ENCODE peak calls at places on chromosomes 1 and 21, in nine cellular contexts. Q, J, R, A, K, H, V, D and C are unnamed samples. For H3K27me3, the result is how much of the 10 kb centered on the place peaks cover.

GRCh38 chr1:6998267-6998666 is 213.0 kb downstream of the CAMTA1 start:
- DNase-seq in Q (peak), J (no peak), R (no peak), A (no peak), K (no peak), H (no peak), V (peak), D (no peak), C (peak)

GRCh38 chr1:244386595-244386994 is 65.1 kb downstream of the ADSS2 start:
- DNase-seq in Q (no peak), J (no peak), R (no peak), A (no peak), K (no peak), H (no peak), V (no peak), D (peak), C (no peak)

GRCh38 chr1:220189750-220190347 is 82.4 kb downstream of the RAB3GAP2 start:
- DNase-seq in Q (no peak), J (no peak), R (peak), A (no peak), K (no peak), H (no peak), V (peak), D (peak), C (no peak)

GRCh38 chr1:71640131-71640530 is 559.3 kb upstream of the ZRANB2 start:
- DNase-seq in Q (no peak), J (peak), R (no peak), A (no peak), K (no peak), H (no peak), V (no peak), D (no peak), C (no peak)

GRCh38 chr1:10834770-10835412 is 38.4 kb upstream of the CASZ1 start:
- DNase-seq in Q (no peak), J (no peak), R (no peak), A (no peak), K (no peak), H (no peak), V (no peak), D (no peak), C (peak)

GRCh38 chr1:116769561-116769977 is 15.3 kb downstream of the CD2 start:
- DNase-seq in Q (no peak), J (no peak), R (peak), A (no peak), K (no peak), H (no peak), V (no peak), D (no peak), C (no peak)

GRCh38 chr1:151060241-151061011 is at the start of gene MLLT11:
- DNase-seq in Q (peak), J (peak), R (peak), A (no peak), K (no peak), H (no peak), V (peak), D (peak), C (peak)

GRCh38 chr21:15408089-15408488 is 321.7 kb upstream of the USP25 start:
- DNase-seq in Q (no peak), J (no peak), R (no peak), A (no peak), K (no peak), H (no peak), V (no peak), D (no peak), C (no peak)

GRCh38 chr1:33286451-33287185 is 30.3 kb downstream of the ZNF362 start:
- DNase-seq in Q (no peak), J (no peak), R (no peak), A (no peak), K (no peak), H (no peak), V (no peak), D (no peak), C (no peak)

GRCh38 chr1:35708179-35708891 is 10.3 kb downstream of the C1orf216 start:
- DNase-seq in Q (no peak), J (no peak), R (peak), A (no peak), K (no peak), H (no peak), V (peak), D (no peak), C (peak)

GRCh38 chr1:209820986-209821385 is 6.8 kb upstream of the UTP25 start:
- DNase-seq in Q (no peak), J (no peak), R (no peak), A (no peak), K (no peak), H (no peak), V (no peak), D (no peak), C (no peak)

GRCh38 chr1:20357796-20358195 is 67.1 kb downstream of the VWA5B1 start:
- DNase-seq in Q (no peak), J (no peak), R (no peak), A (no peak), K (no peak), H (no peak), V (no peak), D (no peak), C (no peak)

GRCh38 chr1:244970236-244970652 is 105.9 kb upstream of the HNRNPU start:
- DNase-seq in Q (peak), J (no peak), R (peak), A (peak), K (peak), H (peak), V (peak), D (peak), C (peak)

GRCh38 chr21:22597660-22598255 is 1599.5 kb downstream of the NCAM2 start:
- DNase-seq in Q (no peak), J (no peak), R (no peak), A (no peak), K (no peak), H (no peak), V (no peak), D (no peak), C (no peak)

GRCh38 chr1:60571811-60572210 is 498.2 kb upstream of the C1orf87 start:
- DNase-seq in Q (no peak), J (no peak), R (no peak), A (no peak), K (no peak), H (no peak), V (no peak), D (no peak), C (no peak)

GRCh38 chr1:190102757-190103326 is 374.8 kb downstream of the BRINP3 start:
- DNase-seq in Q (no peak), J (no peak), R (no peak), A (no peak), K (no peak), H (no peak), V (no peak), D (no peak), C (no peak)

GRCh38 chr1:33824321-33824720 is 39.6 kb upstream of the HMGB4 start:
- DNase-seq in Q (no peak), J (no peak), R (no peak), A (no peak), K (no peak), H (no peak), V (no peak), D (no peak), C (no peak)

GRCh38 chr1:161790587-161791317 is 24.6 kb downstream of the ATF6 start:
- DNase-seq in Q (no peak), J (no peak), R (no peak), A (no peak), K (no peak), H (no peak), V (no peak), D (no peak), C (no peak)

GRCh38 chr1:8717148-8717547 is 100.3 kb downstream of the RERE start:
- DNase-seq in Q (no peak), J (no peak), R (no peak), A (no peak), K (no peak), H (no peak), V (no peak), D (no peak), C (no peak)

GRCh38 chr1:35264861-35265260 is 3.6 kb upstream of the ZMYM4 start:
- DNase-seq in Q (no peak), J (peak), R (peak), A (no peak), K (no peak), H (peak), V (no peak), D (peak), C (no peak)

GRCh38 chr1:101697057-101697456 is 299.7 kb downstream of the OLFM3 start:
- DNase-seq in Q (no peak), J (no peak), R (peak), A (no peak), K (no peak), H (no peak), V (peak), D (no peak), C (no peak)

GRCh38 chr21:17610862-17611261 is 1.8 kb downstream of the BTG3 start:
- DNase-seq in Q (no peak), J (peak), R (peak), A (no peak), K (no peak), H (peak), V (peak), D (peak), C (no peak)

GRCh38 chr1:6234502-6235295 is 1.1 kb downstream of the ICMT start:
- DNase-seq in Q (no peak), J (no peak), R (peak), A (no peak), K (no peak), H (no peak), V (no peak), D (peak), C (no peak)

GRCh38 chr1:179440971-179441370 is 75.2 kb downstream of the AXDND1 start:
- DNase-seq in Q (no peak), J (no peak), R (no peak), A (no peak), K (no peak), H (no peak), V (no peak), D (no peak), C (no peak)

GRCh38 chr1:22803833-22804232 is 93.2 kb downstream of the EPHB2 start:
- DNase-seq in Q (no peak), J (no peak), R (no peak), A (no peak), K (no peak), H (no peak), V (no peak), D (no peak), C (no peak)

GRCh38 chr1:190377294-190377693 is 100.4 kb downstream of the BRINP3 start:
- DNase-seq in Q (no peak), J (no peak), R (no peak), A (no peak), K (no peak), H (no peak), V (no peak), D (no peak), C (no peak)

GRCh38 chr1:213381572-213382084 is 330.6 kb downstream of the RPS6KC1 start:
- DNase-seq in Q (peak), J (no peak), R (peak), A (no peak), K (no peak), H (peak), V (no peak), D (peak), C (no peak)

GRCh38 chr1:180230416-180230790 is 339 bp downstream of the LHX4 start:
- DNase-seq in Q (no peak), J (no peak), R (no peak), A (no peak), K (no peak), H (no peak), V (no peak), D (no peak), C (peak)

GRCh38 chr1:112359961-112360767 is 35.9 kb upstream of the CTTNBP2NL start:
- DNase-seq in Q (peak), J (peak), R (peak), A (peak), K (no peak), H (peak), V (no peak), D (peak), C (peak)

GRCh38 chr1:152873495-152873894 is 4.6 kb upstream of the SMCP start:
- DNase-seq in Q (no peak), J (no peak), R (peak), A (no peak), K (no peak), H (no peak), V (no peak), D (peak), C (no peak)

GRCh38 chr1:166197141-166197540 is 30.3 kb upstream of the FAM78B start:
- DNase-seq in Q (no peak), J (no peak), R (no peak), A (peak), K (no peak), H (no peak), V (no peak), D (no peak), C (no peak)

GRCh38 chr1:65762081-65762862 is 30.4 kb upstream of the PDE4B start:
- DNase-seq in Q (no peak), J (no peak), R (peak), A (no peak), K (no peak), H (no peak), V (no peak), D (peak), C (peak)

GRCh38 chr1:32400876-32401631 is 6.8 kb upstream of the BSDC1 start:
- DNase-seq in Q (peak), J (peak), R (peak), A (peak), K (peak), H (peak), V (peak), D (peak), C (peak)

DNA sequence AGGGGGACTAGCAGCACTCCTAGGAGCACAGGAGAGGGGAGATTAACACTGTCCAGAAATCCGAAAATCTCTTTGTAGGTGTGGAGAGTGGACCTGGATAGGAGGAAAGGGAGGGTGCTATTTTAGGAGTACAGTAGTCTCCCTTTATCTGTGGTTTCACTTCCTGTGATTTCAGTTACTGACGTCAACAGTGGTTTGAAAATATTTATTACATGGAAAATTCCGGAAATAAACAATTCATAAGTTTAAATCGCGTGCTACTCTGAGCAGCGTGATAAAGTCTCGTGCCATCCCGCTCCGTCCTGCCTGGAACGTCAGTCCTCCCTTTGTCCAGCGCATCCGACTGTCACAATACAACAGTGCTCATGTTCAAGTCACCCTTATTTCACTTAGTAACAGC is 6.6 kb upstream of the IL24 start:
- DNase-seq in Q (no peak), J (no peak), R (peak), A (no peak), K (no peak), H (no peak), V (peak), D (peak), C (no peak)
- H3K4me3 ChIP-seq in Q (no peak), J (no peak), R (no peak), A (no peak), K (no peak), H (no peak), V (peak), D (no peak), C (no peak)

GRCh38 chr21:39860600-39860999 is 6.6 kb upstream of the PCP4 start:
- DNase-seq in Q (no peak), J (no peak), R (no peak), A (no peak), K (no peak), H (no peak), V (no peak), D (no peak), C (no peak)
- H3K27me3 ChIP-seq in Q (under half), J (under half), R (under half), A (under half), K (under half), H (under half), V (under half), D (under half), C (under half)

GRCh38 chr21:32414579-32415358 is 2.3 kb downstream of the EVA1C start:
- DNase-seq in Q (no peak), J (peak), R (peak), A (no peak), K (no peak), H (no peak), V (peak), D (peak), C (no peak)

GRCh38 chr21:32412162-32412997 is at the start of gene EVA1C:
- DNase-seq in Q (peak), J (peak), R (peak), A (no peak), K (no peak), H (peak), V (peak), D (peak), C (peak)

GRCh38 chr21:32412998-32413504 is 545 bp downstream of the EVA1C start:
- DNase-seq in Q (peak), J (peak), R (no peak), A (no peak), K (no peak), H (peak), V (peak), D (no peak), C (no peak)

GRCh38 chr21:32415451-32415850 is 2.9 kb downstream of the EVA1C start:
- DNase-seq in Q (no peak), J (peak), R (no peak), A (no peak), K (no peak), H (no peak), V (no peak), D (no peak), C (no peak)

GRCh38 chr21:32413697-32414578 is 1.4 kb downstream of the EVA1C start:
- DNase-seq in Q (no peak), J (peak), R (peak), A (no peak), K (no peak), H (no peak), V (peak), D (no peak), C (peak)
- H3K4me3 ChIP-seq in Q (peak), J (peak), R (no peak), A (peak), K (peak), H (peak), V (peak), D (no peak), C (no peak)

DNA sequence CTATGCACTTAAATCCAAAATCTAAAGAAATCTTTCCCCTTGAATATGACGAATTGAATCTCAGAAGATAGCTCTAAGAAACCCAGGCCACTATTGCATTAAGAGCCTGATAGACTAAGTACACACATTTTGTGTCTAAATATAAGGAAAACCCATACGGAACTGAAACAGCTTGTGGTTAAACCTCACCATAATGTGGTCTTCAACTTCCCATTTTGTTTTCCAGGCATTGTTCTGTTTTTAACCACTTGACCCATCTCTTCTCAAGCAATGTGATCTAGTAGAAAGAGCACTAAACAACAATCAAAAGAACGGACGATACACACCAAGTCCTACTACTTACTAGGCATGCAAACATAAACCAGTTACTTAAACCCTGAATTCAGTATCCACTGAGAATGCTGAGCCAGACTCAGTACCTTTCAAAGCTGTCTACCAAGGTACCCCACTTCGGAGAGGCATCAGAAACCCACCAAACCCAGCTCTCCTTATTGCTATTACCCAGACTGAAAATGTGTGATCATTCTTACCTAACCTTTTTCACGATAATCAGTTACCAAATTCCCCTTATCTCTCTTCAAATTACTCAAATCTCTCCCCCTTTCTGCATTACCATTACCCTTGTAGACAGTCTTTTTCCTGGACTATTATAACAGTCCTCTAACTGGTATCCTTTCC is 12.8 kb downstream of the OTUD7B start:
- DNase-seq in Q (no peak), J (no peak), R (no peak), A (no peak), K (no peak), H (no peak), V (no peak), D (no peak), C (no peak)
- H3K27me3 ChIP-seq in Q (under half), J (under half), R (under half), A (under half), K (under half), H (under half), V (under half), D (under half), C (under half)

DNA sequence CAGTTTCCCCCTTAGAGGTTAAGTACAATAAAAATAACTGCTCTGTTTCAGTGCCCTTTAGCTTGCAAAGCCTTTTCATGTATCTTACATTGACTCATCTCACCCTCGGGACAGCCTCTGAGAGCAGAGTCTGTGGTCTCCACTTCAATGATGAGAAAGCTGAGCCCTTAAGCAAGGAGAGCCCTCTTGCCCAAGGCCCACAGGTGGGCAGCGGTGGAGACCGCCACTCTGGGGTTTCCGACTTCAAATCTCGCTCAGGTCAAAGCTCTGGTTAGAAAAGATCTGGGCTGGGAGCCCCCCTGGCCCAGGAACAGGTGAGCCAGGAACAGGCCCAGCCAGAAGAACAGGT is 4.3 kb upstream of the PMVK start:
- DNase-seq in Q (peak), J (no peak), R (no peak), A (no peak), K (no peak), H (no peak), V (no peak), D (no peak), C (no peak)
- H3K4me3 ChIP-seq in Q (no peak), J (no peak), R (no peak), A (no peak), K (no peak), H (no peak), V (no peak), D (no peak), C (no peak)

GRCh38 chr1:56647106-56647505 is 2.0 kb downstream of the PRKAA2 start:
- DNase-seq in Q (no peak), J (no peak), R (no peak), A (no peak), K (no peak), H (no peak), V (no peak), D (no peak), C (no peak)

GRCh38 chr1:56644941-56645662 is at the start of gene PRKAA2:
- DNase-seq in Q (peak), J (peak), R (peak), A (no peak), K (no peak), H (peak), V (peak), D (peak), C (peak)

GRCh38 chr1:56645663-56646330 is 683 bp downstream of the PRKAA2 start:
- DNase-seq in Q (peak), J (peak), R (peak), A (no peak), K (no peak), H (peak), V (no peak), D (no peak), C (peak)

GRCh38 chr1:56643661-56644060 is 1.5 kb upstream of the PRKAA2 start:
- DNase-seq in Q (no peak), J (no peak), R (no peak), A (no peak), K (no peak), H (no peak), V (no peak), D (no peak), C (no peak)

GRCh38 chr1:56644064-56644940 is 812 bp upstream of the PRKAA2 start:
- DNase-seq in Q (no peak), J (peak), R (peak), A (no peak), K (no peak), H (no peak), V (no peak), D (peak), C (no peak)
- H3K27me3 ChIP-seq in Q (under half), J (under half), R (under half), A (under half), K (under half), H (under half), V (half or more), D (under half), C (under half)